ENCODE peak calls at places on chromosomes 12 and 14, in ten cellular contexts. One of them, this sample, is unnamed.

GRCh38 chr14:52825085-52825484 is 33.7 kb upstream of the GNPNAT1 start:
- DNase-seq in GM06990: no peak
- DNase-seq in naive B cell: no peak
- DNase-seq in mammary epithelial cell: no peak
- DNase-seq in non-pigmented ciliary epithelial cell: no peak
- DNase-seq in T-helper 2 cell: no peak
- DNase-seq in ovary: no peak
- DNase-seq in stimulated activated CD8-positive, alpha-beta memory T cell treated with anti-CD3 and anti-CD28 coated beads, Interleukin-15, amount 100 ng/mL, for 4 hours: no peak
- DNase-seq in DMS79: no peak
- DNase-seq in NCI-H460: no peak
- DNase-seq in this sample: no peak

GRCh38 chr14:89540009-89540829 is 123.2 kb upstream of the FOXN3 start:
- DNase-seq in mammary epithelial cell: no peak
- DNase-seq in NCI-H460: no peak
- DNase-seq in GM06990: no peak
- DNase-seq in ovary: no peak
- DNase-seq in naive B cell: no peak
- DNase-seq in non-pigmented ciliary epithelial cell: peak
- DNase-seq in DMS79: no peak
- DNase-seq in stimulated activated CD8-positive, alpha-beta memory T cell treated with anti-CD3 and anti-CD28 coated beads, Interleukin-15, amount 100 ng/mL, for 4 hours: no peak
- DNase-seq in T-helper 2 cell: no peak
- DNase-seq in this sample: no peak

GRCh38 chr12:106246891-106247730 is 709 bp downstream of the CKAP4 start:
- DNase-seq in DMS79: no peak
- DNase-seq in GM06990: peak
- DNase-seq in naive B cell: peak
- DNase-seq in T-helper 2 cell: peak
- DNase-seq in NCI-H460: no peak
- DNase-seq in ovary: peak
- DNase-seq in stimulated activated CD8-positive, alpha-beta memory T cell treated with anti-CD3 and anti-CD28 coated beads, Interleukin-15, amount 100 ng/mL, for 4 hours: peak
- DNase-seq in non-pigmented ciliary epithelial cell: no peak
- DNase-seq in mammary epithelial cell: peak
- DNase-seq in this sample: peak

GRCh38 chr14:38553586-38553985 is 297.7 kb upstream of the CLEC14A start:
- DNase-seq in naive B cell: no peak
- DNase-seq in GM06990: no peak
- DNase-seq in T-helper 2 cell: no peak
- DNase-seq in non-pigmented ciliary epithelial cell: peak
- DNase-seq in mammary epithelial cell: no peak
- DNase-seq in stimulated activated CD8-positive, alpha-beta memory T cell treated with anti-CD3 and anti-CD28 coated beads, Interleukin-15, amount 100 ng/mL, for 4 hours: no peak
- DNase-seq in DMS79: no peak
- DNase-seq in NCI-H460: no peak
- DNase-seq in ovary: no peak
- DNase-seq in this sample: no peak

GRCh38 chr14:67934087-67934486 is 114.5 kb downstream of the RAD51B start:
- DNase-seq in naive B cell: peak
- DNase-seq in non-pigmented ciliary epithelial cell: peak
- DNase-seq in DMS79: peak
- DNase-seq in stimulated activated CD8-positive, alpha-beta memory T cell treated with anti-CD3 and anti-CD28 coated beads, Interleukin-15, amount 100 ng/mL, for 4 hours: no peak
- DNase-seq in mammary epithelial cell: peak
- DNase-seq in NCI-H460: peak
- DNase-seq in GM06990: no peak
- DNase-seq in ovary: peak
- DNase-seq in T-helper 2 cell: no peak
- DNase-seq in this sample: peak

GRCh38 chr12:12210983-12211382 is 55.9 kb downstream of the LRP6 start:
- DNase-seq in ovary: no peak
- DNase-seq in GM06990: no peak
- DNase-seq in stimulated activated CD8-positive, alpha-beta memory T cell treated with anti-CD3 and anti-CD28 coated beads, Interleukin-15, amount 100 ng/mL, for 4 hours: no peak
- DNase-seq in T-helper 2 cell: no peak
- DNase-seq in DMS79: no peak
- DNase-seq in mammary epithelial cell: no peak
- DNase-seq in naive B cell: no peak
- DNase-seq in non-pigmented ciliary epithelial cell: no peak
- DNase-seq in NCI-H460: no peak
- DNase-seq in this sample: peak

GRCh38 chr12:2179953-2180736 is 127.4 kb downstream of the CACNA1C start:
- DNase-seq in naive B cell: no peak
- DNase-seq in non-pigmented ciliary epithelial cell: no peak
- DNase-seq in mammary epithelial cell: peak
- DNase-seq in NCI-H460: no peak
- DNase-seq in GM06990: no peak
- DNase-seq in ovary: peak
- DNase-seq in stimulated activated CD8-positive, alpha-beta memory T cell treated with anti-CD3 and anti-CD28 coated beads, Interleukin-15, amount 100 ng/mL, for 4 hours: no peak
- DNase-seq in DMS79: no peak
- DNase-seq in T-helper 2 cell: no peak
- DNase-seq in this sample: no peak

GRCh38 chr14:59510001-59510400 is 25.7 kb downstream of the JKAMP start:
- DNase-seq in T-helper 2 cell: no peak
- DNase-seq in stimulated activated CD8-positive, alpha-beta memory T cell treated with anti-CD3 and anti-CD28 coated beads, Interleukin-15, amount 100 ng/mL, for 4 hours: no peak
- DNase-seq in mammary epithelial cell: no peak
- DNase-seq in GM06990: no peak
- DNase-seq in naive B cell: no peak
- DNase-seq in DMS79: no peak
- DNase-seq in non-pigmented ciliary epithelial cell: no peak
- DNase-seq in NCI-H460: no peak
- DNase-seq in ovary: no peak
- DNase-seq in this sample: no peak

This sample was measured in central memory CD4-positive, alpha-beta T cell.